ENCODE peak calls at places on chromosomes 2 and 18, in four cellular contexts. O is GM23338, F is GM12878, N is HepG2. A is an unnamed sample.

GRCh38 chr2:204550738-204551137 is 5.5 kb downstream of the PARD3B start:
- DNase-seq in O (peak), F (no peak), N (no peak), A (no peak)

GRCh38 chr2:191894681-191895147 is 47.8 kb upstream of the CAVIN2 start:
- DNase-seq in O (no peak), F (no peak), N (no peak), A (no peak)

GRCh38 chr18:39938678-39939077 is 2016.4 kb upstream of the PIK3C3 start:
- DNase-seq in O (no peak), F (no peak), N (no peak), A (no peak)

GRCh38 chr2:857081-857480 is 93.6 kb upstream of the SNTG2 start:
- DNase-seq in O (no peak), F (no peak), N (no peak), A (no peak)

GRCh38 chr2:165793779-165794519 is at the start of gene GALNT3:
- DNase-seq in O (peak), F (no peak), N (no peak), A (no peak)

GRCh38 chr2:151999058-151999457 is 99.8 kb downstream of the CACNB4 start:
- DNase-seq in O (peak), F (no peak), N (peak), A (peak)

GRCh38 chr2:196804381-196804780 is 4.8 kb downstream of the C2orf66 start:
- DNase-seq in O (no peak), F (no peak), N (no peak), A (no peak)

GRCh38 chr2:196336715-196337617 is 165.6 kb upstream of the STK17B start:
- DNase-seq in O (peak), F (peak), N (peak), A (peak)

GRCh38 chr2:618005-618404 is 59.2 kb downstream of the TMEM18 start:
- DNase-seq in O (no peak), F (no peak), N (no peak), A (no peak)

GRCh38 chr18:32548688-32549087 is 78.0 kb upstream of the GAREM1 start:
- DNase-seq in O (peak), F (no peak), N (no peak), A (no peak)

GRCh38 chr2:88234760-88235159 is 64.6 kb downstream of the THNSL2 start:
- DNase-seq in O (no peak), F (no peak), N (no peak), A (peak)

GRCh38 chr2:223057545-223057944 is 5.6 kb downstream of the KCNE4 start:
- DNase-seq in O (no peak), F (no peak), N (no peak), A (peak)

GRCh38 chr2:20430461-20431302 is 16.2 kb upstream of the RHOB start:
- DNase-seq in O (no peak), F (no peak), N (no peak), A (peak)

GRCh38 chr18:8989017-8989416 is 113.5 kb upstream of the NDUFV2 start:
- DNase-seq in O (no peak), F (no peak), N (no peak), A (no peak)

GRCh38 chr18:41613210-41613609 is 341.8 kb upstream of the PIK3C3 start:
- DNase-seq in O (no peak), F (no peak), N (no peak), A (no peak)

GRCh38 chr2:7272180-7272579 is 355.0 kb downstream of the RNF144A start:
- DNase-seq in O (no peak), F (no peak), N (no peak), A (no peak)

GRCh38 chr2:216773072-216773471 is 77.7 kb upstream of the IGFBP5 start:
- DNase-seq in O (no peak), F (no peak), N (no peak), A (peak)

DNA sequence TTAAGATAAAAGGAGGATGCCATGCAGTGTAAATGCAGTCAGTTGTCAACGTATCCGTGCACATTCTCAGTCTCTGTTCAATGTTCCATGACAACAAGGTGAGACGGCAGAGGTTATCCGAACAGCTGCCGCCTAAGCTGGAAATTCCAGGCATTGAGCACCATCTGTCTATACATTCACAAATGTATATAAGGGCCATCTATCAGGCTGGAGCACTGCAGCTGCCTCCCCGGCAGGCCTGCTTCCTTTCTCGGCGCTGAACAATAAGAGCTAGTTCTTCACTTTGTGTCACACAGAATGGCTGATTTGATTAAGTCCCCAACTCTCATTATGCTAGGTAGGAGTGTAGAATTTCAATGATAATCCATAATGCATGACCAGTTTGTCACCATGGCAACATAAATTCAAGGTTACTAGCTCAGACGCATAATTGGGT is 282.2 kb upstream of the SOX11 start:
- DNase-seq in O (peak), F (no peak), N (no peak), A (no peak)
- TF ChIP-seq JUNB in O (no peak), F (no peak), N (no peak), A (no peak)

GRCh38 chr2:202109737-202110184 is 36.7 kb downstream of the KIAA2012 start:
- DNase-seq in O (peak), F (no peak), N (no peak), A (no peak)

GRCh38 chr2:202113571-202114142 is 40.6 kb downstream of the KIAA2012 start:
- DNase-seq in O (no peak), F (no peak), N (peak), A (no peak)

GRCh38 chr2:202109139-202109736 is 36.2 kb downstream of the KIAA2012 start:
- DNase-seq in O (no peak), F (no peak), N (no peak), A (no peak)

GRCh38 chr2:202114798-202115197 is 41.7 kb downstream of the KIAA2012 start:
- DNase-seq in O (no peak), F (no peak), N (no peak), A (no peak)

DNA sequence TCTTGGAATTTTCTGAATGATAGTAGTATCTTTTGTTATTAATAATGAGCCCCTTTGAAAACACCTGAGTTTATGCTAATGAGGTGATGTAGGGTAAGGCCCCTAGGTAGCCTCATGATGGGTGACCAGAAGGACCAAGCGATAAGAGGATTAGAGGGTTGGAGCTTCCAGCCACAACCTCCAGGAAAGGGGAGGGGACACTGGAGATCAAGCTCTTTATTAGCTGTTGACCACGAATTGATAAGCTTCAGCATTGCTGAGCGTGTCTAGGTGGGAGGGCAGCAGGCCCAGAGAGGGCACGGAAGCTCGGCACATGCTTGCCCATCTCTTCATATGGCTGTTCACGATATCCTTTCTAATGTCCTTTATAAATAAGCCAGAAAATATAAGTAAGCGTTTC is 39.0 kb downstream of the KIAA2012 start:
- DNase-seq in O (no peak), F (no peak), N (no peak), A (peak)
- TF ChIP-seq CREB1 in O (no peak), F (no peak), N (no peak), A (no peak)

GRCh38 chr2:128422571-128422970 is 103.9 kb upstream of the HS6ST1 start:
- DNase-seq in O (no peak), F (no peak), N (no peak), A (no peak)
- H3K4me2 ChIP-seq in O (no peak), F (no peak), N (no peak), A (no peak)

GRCh38 chr2:120343433-120344105 is 2.4 kb upstream of the INHBB start:
- DNase-seq in O (peak), F (no peak), N (peak), A (peak)
- TF ChIP-seq JUNB in O (no peak), F (no peak), N (no peak), A (no peak)

DNA sequence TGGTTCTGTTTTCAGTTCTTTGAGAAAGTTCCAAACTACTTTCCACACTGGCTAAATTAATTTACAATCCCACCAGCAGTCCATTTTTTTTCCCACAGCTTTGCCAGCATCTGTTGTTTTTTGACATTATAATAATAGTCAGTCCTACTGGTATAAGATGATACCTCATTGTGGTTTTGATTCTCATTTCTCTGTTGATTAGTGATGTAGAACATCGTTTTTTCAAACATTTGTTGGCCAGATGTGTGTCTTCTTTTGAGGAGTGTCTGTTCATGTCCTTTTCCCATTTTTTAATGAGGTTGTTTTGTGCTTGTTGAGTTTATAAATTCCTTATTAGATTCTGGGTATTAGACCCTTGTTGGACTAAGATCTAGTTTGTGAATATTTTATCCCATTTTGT is 376.8 kb upstream of the NT5C1B start:
- DNase-seq in O (no peak), F (no peak), N (no peak), A (no peak)
- TF ChIP-seq CREB1 in O (no peak), F (no peak), N (no peak), A (no peak)

DNA sequence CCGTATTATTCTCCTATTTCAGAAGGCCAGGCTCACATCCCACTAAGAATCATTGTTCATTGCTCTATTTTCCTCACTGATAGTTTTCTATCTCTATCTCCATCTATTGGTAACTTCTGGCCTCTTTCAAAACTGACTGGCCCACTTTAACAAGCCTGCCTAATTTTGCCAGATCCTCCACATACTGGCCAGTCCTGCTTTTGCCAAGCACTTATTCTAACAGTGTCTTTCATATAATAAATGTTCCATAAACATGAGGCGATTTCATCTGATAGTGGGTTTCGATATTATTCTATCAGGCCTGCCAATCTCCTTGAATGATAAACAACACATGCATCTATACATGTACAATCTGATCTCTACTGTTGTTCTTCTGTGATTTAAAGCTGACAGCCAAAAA is 125.9 kb upstream of the KCNH7 start:
- DNase-seq in O (peak), F (no peak), N (no peak), A (no peak)
- H3K4me2 ChIP-seq in O (no peak), F (no peak), N (no peak), A (no peak)

DNA sequence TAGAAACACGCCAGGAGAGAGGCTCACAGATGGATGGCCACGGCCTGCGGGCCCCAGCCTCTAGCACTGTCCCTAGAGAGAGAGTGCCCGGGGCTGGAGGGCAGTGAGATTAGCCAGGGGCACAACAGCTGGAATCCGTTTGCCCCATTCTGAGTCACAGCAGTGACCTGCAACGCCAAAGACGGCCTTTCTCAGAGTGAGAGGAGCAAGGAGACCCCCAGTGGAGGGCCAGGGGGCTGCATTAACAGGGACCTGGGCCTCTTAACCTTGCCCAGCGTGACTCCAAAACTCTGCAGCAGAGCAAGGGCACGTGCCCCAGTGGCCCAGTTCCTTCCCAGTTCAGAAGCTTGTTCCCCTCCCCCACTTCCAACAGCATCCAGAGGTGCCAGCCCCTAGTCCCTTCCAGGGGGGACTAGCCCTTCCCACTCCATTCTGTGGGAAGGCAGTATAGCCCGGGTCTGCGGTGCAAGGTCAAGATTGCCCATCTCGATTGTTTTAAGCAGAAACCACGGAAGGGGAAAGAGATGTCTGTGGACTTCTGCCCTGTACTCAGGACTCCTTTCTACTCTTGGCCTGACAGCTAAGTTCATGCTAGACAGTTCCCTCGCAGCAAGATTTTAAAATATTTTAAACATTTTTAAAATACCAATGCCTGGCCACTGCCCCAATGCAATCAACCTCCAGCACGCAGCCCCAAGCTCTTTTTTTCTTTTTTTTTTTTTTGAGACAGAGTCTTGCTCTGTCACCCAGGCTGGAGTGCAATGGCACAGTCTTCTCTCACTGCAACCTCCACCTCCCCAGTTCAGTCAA is 50.9 kb upstream of the BIN1 start:
- DNase-seq in O (peak), F (no peak), N (peak), A (no peak)
- TF ChIP-seq JUNB in O (no peak), F (no peak), N (no peak), A (no peak)

DNA sequence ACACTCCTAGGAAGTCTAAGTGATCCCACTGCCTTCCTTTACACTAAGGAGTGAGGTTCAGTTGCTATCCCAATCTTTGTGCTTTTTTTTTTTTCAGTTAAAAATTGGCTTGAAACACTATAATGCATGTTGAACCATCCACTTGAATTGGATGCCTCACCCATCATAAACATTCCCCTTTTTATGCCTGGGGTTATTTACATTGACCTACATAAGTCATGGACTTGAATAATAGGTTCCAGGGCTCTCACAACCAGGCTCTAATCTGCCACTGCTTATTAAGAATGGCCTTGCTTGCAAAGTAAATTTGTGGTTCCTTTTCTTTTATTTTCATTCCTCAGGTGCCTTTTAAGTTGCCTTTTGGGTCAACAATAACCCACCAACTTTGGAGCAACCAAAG is 236.1 kb upstream of the MEIS1 start:
- DNase-seq in O (no peak), F (no peak), N (no peak), A (no peak)
- TF ChIP-seq CREB1 in O (no peak), F (no peak), N (no peak), A (no peak)